ENCODE peak calls at places on chromosomes 11 and 22, in five cellular contexts. O is uterus, A is IMR-90, C is NB4, P is endothelial cell of umbilical vein. L is an unnamed sample.

GRCh38 chr11:119742263-119742861 is 13.4 kb upstream of the NECTIN1 start:
- DNase-seq in O (no peak), A (no peak), C (peak), P (no peak), L (no peak)

GRCh38 chr11:96114178-96115070 is 190.5 kb upstream of the MTMR2 start:
- DNase-seq in O (peak), A (no peak), C (no peak), P (no peak), L (no peak)

GRCh38 chr11:111612211-111612610 is 10.0 kb downstream of the SIK2 start:
- DNase-seq in O (no peak), A (peak), C (no peak), P (no peak), L (no peak)

GRCh38 chr22:48104102-48104738 is 1341.8 kb downstream of the TBC1D22A start:
- DNase-seq in O (no peak), A (no peak), C (no peak), P (no peak), L (no peak)

GRCh38 chr11:130672911-130673310 is 224.5 kb downstream of the ADAMTS15 start:
- DNase-seq in O (peak), A (peak), C (no peak), P (no peak), L (no peak)

GRCh38 chr11:112831041-112831440 is 130.2 kb upstream of the NCAM1 start:
- DNase-seq in O (no peak), A (no peak), C (no peak), P (no peak), L (no peak)

GRCh38 chr11:113874096-113874919 is 1.1 kb downstream of the USP28 start:
- DNase-seq in O (no peak), A (peak), C (peak), P (no peak), L (peak)

GRCh38 chr22:45296628-45297297 is 12.0 kb downstream of the UPK3A start:
- DNase-seq in O (no peak), A (no peak), C (peak), P (no peak), L (no peak)

GRCh38 chr11:95363710-95364109 is 132.7 kb upstream of the SESN3 start:
- DNase-seq in O (no peak), A (no peak), C (no peak), P (no peak), L (no peak)

GRCh38 chr11:9784602-9785315 is 120.9 kb downstream of the SWAP70 start:
- DNase-seq in O (no peak), A (no peak), C (no peak), P (no peak), L (no peak)

GRCh38 chr11:130162733-130163132 is 3.2 kb downstream of the ST14 start:
- DNase-seq in O (no peak), A (no peak), C (peak), P (no peak), L (no peak)

GRCh38 chr11:103091441-103091809 is 535 bp downstream of the DCUN1D5 start:
- DNase-seq in O (peak), A (peak), C (peak), P (peak), L (no peak)

GRCh38 chr11:103086461-103086860 is 5.5 kb downstream of the DCUN1D5 start:
- DNase-seq in O (no peak), A (peak), C (no peak), P (no peak), L (no peak)

GRCh38 chr11:103097279-103097678 is 5.3 kb upstream of the DCUN1D5 start:
- DNase-seq in O (no peak), A (no peak), C (no peak), P (no peak), L (no peak)

GRCh38 chr11:103091024-103091423 is 936 bp downstream of the DCUN1D5 start:
- DNase-seq in O (no peak), A (peak), C (peak), P (peak), L (no peak)

DNA sequence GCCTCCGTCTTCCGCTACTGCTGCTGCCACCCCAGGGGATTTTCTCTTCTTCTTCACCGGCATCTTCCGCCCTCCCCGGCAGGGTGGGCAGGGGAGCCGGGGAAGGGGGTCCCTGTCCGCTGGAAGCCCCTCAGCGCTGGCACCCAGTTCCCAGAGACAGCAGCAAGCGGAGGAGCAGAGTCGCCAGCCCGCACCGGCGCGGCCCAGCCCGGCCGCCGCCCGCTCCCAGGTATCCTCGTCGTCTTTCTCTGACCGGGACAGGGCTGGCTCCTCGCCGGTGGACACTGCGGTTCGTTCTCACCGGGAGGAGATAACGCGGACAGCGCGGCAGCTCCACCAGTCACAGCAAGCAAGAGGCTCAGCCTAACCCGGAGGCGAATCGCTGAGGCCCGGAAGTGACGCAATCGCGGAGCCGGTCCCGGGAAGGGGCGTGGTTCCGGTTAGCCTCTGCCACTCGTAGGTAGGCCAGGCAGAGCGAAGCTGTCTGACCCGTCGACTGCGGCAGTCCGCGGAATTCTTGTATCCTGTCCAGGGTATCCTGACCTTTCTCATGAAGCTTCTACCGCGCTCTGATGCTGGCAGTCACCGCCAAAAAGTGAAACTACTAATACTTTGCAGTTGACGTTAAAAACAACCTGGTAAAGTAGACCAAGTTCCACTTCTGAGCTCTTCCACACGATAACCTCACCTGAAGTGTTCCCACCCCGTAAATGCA is at the start of gene DCUN1D5:
- DNase-seq in O (peak), A (peak), C (peak), P (peak), L (peak)
- TF ChIP-seq POLR2A in O (peak), A (peak), C (peak), P (peak), L (no peak)

GRCh38 chr11:123247498-123247799 is 52.4 kb upstream of the CLMP start:
- DNase-seq in O (no peak), A (no peak), C (no peak), P (no peak), L (no peak)
- TF ChIP-seq CTCF in O (no peak), A (no peak), C (no peak), P (no peak), L (no peak)

GRCh38 chr22:44179989-44180705 is 578 bp upstream of the PARVG start:
- DNase-seq in O (no peak), A (no peak), C (peak), P (no peak), L (no peak)

GRCh38 chr22:44182591-44183588 is 2.2 kb downstream of the PARVG start:
- DNase-seq in O (no peak), A (no peak), C (peak), P (no peak), L (no peak)

GRCh38 chr22:44180706-44181032 is at the start of gene PARVG:
- DNase-seq in O (no peak), A (no peak), C (no peak), P (no peak), L (no peak)

GRCh38 chr22:44181033-44181911 is 547 bp downstream of the PARVG start:
- DNase-seq in O (no peak), A (no peak), C (peak), P (no peak), L (no peak)

GRCh38 chr22:44181912-44182590 is 1.3 kb downstream of the PARVG start:
- DNase-seq in O (no peak), A (no peak), C (peak), P (no peak), L (no peak)
- H3K4me3 ChIP-seq in O (no peak), A (no peak), C (peak), P (no peak), L (no peak)

DNA sequence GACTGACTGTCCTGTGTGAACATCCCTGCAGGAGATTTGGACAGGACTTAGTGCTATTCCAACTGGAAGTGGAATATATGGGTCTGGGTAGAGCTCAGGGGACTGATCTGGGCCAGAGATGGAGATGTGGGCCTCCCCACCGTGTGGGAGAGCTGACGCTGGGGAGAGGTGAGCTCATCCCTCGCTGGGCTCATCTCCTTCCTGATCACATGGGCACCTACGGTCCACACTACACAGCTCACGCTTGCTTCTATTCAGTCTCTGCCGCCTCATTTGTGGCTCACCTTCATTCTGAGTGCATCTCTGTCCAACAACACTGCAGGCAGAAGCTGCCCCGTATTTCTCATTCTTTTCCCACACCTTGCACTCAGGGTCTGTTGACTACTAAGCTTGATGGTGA is 16.6 kb upstream of the RAB1B start:
- DNase-seq in O (no peak), A (no peak), C (no peak), P (no peak), L (no peak)
- TF ChIP-seq POLR2A in O (no peak), A (no peak), C (no peak), P (no peak), L (no peak)

GRCh38 chr11:118524356-118524755 is 2.9 kb upstream of the TTC36 start:
- DNase-seq in O (no peak), A (no peak), C (peak), P (no peak), L (no peak)

GRCh38 chr11:118524757-118525465 is 2.4 kb upstream of the TTC36 start:
- DNase-seq in O (no peak), A (no peak), C (peak), P (no peak), L (no peak)

GRCh38 chr11:118521892-118522311 is 5.4 kb upstream of the TTC36 start:
- DNase-seq in O (no peak), A (no peak), C (no peak), P (no peak), L (no peak)

GRCh38 chr11:118519549-118519948 is 7.7 kb upstream of the TTC36 start:
- DNase-seq in O (no peak), A (no peak), C (no peak), P (no peak), L (no peak)

GRCh38 chr11:118522571-118523072 is 4.7 kb upstream of the TTC36 start:
- DNase-seq in O (no peak), A (peak), C (peak), P (peak), L (no peak)
- TF ChIP-seq CTCF in O (peak), A (peak), C (peak), P (peak), L (no peak)

DNA sequence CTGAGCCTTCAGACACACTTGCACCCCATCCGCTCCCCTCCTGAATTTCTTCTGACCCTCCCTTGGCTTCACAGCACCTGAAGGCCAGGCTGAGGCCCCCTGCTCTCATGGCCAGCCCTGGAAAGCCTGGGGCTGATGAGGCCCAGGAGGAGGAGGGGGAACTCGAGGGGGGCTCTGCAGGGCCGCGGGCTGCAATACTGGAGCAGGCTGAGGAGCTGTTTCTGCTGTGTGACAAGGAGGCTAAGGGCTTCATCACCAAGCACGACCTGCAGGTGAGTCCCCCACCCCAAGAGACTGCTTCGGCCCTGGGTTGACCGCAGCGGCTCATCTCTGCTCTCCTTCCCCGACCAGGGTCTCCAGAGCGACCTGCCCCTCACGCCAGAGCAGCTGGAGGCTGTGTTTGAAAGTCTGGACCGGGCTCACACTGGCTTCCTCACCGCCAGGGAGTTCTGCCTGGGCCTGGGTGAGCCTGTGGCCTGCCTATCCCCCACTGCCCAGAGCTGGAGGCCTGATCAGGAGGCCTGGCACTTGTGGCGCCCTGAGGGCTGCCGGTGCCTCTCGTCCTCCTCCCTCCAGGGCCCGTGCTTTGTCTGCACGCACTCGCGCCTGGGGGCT is 889 bp downstream of the CRACR2B start:
- DNase-seq in O (no peak), A (no peak), C (no peak), P (no peak), L (no peak)
- H3K4me3 ChIP-seq in O (no peak), A (no peak), C (no peak), P (no peak), L (no peak)

DNA sequence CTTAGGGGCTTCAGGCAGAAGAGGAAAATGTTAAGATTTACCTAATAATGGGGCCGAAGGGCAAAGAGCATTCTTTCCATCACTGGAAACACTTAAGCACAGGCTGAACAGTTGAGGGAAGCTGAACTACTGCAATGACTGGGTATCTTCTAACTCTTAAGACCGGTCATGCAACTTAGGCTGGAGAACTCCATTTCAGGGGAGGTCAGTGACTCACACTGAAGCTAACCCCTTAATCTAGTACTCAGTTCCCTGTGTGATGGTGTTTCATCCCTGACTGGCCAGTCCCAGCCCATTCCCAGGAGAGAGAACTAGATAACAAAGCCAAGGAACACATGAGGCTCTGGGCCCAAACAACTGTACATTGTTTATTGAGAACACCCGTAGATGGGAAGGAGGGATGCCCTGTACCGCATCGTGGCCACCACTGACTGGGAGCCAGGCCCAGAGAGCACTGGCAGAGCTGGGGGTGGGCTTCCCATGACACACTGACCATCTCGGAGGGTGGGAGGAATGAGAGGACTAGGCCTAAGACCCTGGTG is 10.5 kb downstream of the RPL27A start:
- DNase-seq in O (peak), A (peak), C (no peak), P (no peak), L (no peak)
- TF ChIP-seq POLR2A in O (no peak), A (no peak), C (no peak), P (no peak), L (no peak)